ENCODE peak calls at places on chromosomes 11 and 22, in five cellular contexts. W, F, I, Q and V are unnamed samples.

GRCh38 chr22:34800265-34800664 is 265.7 kb upstream of the ISX start:
- DNase-seq in W (no peak), F (no peak), I (no peak), Q (no peak), V (no peak)

GRCh38 chr11:1012740-1013627 is 23.5 kb downstream of the MUC6 start:
- DNase-seq in W (no peak), F (no peak), I (no peak), Q (no peak), V (no peak)

GRCh38 chr22:27820896-27821866 is 19.6 kb upstream of the MN1 start:
- DNase-seq in W (no peak), F (no peak), I (no peak), Q (no peak), V (no peak)

GRCh38 chr22:43723816-43724215 is 88.3 kb downstream of the EFCAB6 start:
- DNase-seq in W (no peak), F (no peak), I (no peak), Q (no peak), V (no peak)

GRCh38 chr11:32911413-32911812 is 18.8 kb downstream of the QSER1 start:
- DNase-seq in W (no peak), F (no peak), I (no peak), Q (no peak), V (no peak)

GRCh38 chr22:30015229-30015797 is 65.0 kb upstream of the HORMAD2 start:
- DNase-seq in W (no peak), F (no peak), I (no peak), Q (no peak), V (no peak)

GRCh38 chr11:77191429-77191822 is 63.4 kb downstream of the MYO7A start:
- DNase-seq in W (no peak), F (no peak), I (peak), Q (no peak), V (no peak)

GRCh38 chr11:57639321-57640067 is 10.2 kb downstream of the YPEL4 start:
- DNase-seq in W (no peak), F (no peak), I (no peak), Q (no peak), V (peak)

GRCh38 chr11:130211144-130211543 is 51.6 kb downstream of the ST14 start:
- DNase-seq in W (no peak), F (no peak), I (no peak), Q (peak), V (no peak)

GRCh38 chr22:43734370-43735005 is 77.6 kb downstream of the EFCAB6 start:
- DNase-seq in W (no peak), F (no peak), I (no peak), Q (no peak), V (no peak)

GRCh38 chr11:57426439-57426753 is 525 bp downstream of the SLC43A3 start:
- DNase-seq in W (no peak), F (no peak), I (no peak), Q (no peak), V (no peak)

GRCh38 chr11:762421-763072 is 14.7 kb downstream of the GATD1 start:
- DNase-seq in W (no peak), F (peak), I (peak), Q (peak), V (no peak)

GRCh38 chr11:96259053-96259837 is 83.8 kb downstream of the MAML2 start:
- DNase-seq in W (no peak), F (no peak), I (peak), Q (no peak), V (no peak)

GRCh38 chr11:17197431-17197898 is 10.3 kb downstream of the PIK3C2A start:
- DNase-seq in W (no peak), F (no peak), I (no peak), Q (no peak), V (no peak)

DNA sequence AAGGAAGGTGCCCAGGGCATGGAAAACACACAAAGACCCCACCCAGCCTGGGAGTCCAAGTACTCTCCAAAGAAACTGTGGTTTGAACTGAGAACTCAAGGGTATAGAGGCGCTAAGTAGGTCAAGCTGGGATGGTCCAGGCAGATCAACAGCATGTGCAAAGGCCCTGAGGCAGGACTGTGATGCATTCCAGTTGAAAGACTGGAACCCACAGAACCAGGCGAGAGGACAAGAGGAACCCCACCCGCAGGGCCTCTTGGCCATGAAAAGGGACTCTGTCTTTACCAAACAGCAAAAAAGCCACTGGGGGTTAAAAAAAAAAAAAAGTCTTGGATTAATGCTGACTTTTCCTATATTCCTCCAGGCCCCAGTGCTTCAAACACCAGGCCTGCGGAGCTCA is 14.3 kb downstream of the CARD10 start:
- DNase-seq in W (no peak), F (no peak), I (no peak), Q (no peak), V (no peak)
- H3K27ac ChIP-seq in W (peak), F (no peak), I (peak), Q (peak), V (no peak)

DNA sequence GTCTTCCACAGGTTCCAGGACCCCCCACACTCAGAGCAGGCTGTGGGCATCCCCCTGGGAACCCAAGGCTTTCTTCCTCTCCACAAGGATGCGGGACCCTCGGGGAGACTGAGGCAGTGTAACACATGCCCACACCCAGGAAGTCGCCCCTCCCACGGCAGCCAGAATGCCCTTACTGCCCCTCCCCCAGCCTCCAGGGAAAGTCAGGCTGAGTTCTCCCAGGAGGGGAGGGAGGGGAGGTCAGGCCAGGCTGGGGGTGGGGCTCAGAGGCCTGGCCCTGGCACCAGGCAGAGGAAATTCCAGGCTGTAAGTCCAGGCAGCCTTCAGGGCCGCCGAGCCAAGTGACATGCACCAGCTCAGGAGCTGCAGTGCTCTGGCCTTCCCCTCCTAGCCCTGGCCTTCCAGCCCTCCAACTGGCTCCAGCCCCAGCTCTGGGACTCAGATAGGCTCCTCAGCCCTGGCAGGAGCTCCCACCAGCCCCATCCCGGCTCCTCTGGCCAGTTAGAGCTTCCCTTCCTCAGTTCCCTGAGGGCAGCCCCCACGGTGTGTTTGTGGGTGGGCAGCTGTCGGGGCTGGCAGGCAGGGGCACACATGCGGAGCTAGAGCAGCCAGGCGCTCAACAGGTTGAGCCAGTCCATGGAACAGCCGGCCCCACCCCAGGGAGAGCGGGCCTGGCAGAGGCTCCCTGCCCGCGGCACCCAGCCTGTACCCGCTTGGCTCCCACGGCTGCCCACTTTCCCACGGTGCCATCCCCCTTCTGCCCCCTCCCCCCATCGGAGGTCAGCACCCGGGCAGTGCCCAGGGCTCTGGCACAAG is 3.6 kb downstream of the BCL9L start:
- DNase-seq in W (peak), F (peak), I (no peak), Q (peak), V (peak)
- TF ChIP-seq POLR2A in W (peak), F (no peak), I (peak), Q (peak), V (peak)

GRCh38 chr11:63850946-63851345 is 12.0 kb downstream of the MARK2 start:
- DNase-seq in W (no peak), F (peak), I (no peak), Q (no peak), V (no peak)
- H3K27ac ChIP-seq in W (no peak), F (peak), I (no peak), Q (no peak), V (peak)

GRCh38 chr22:39558254-39558727 is 12.3 kb upstream of the CACNA1I start:
- DNase-seq in W (no peak), F (no peak), I (no peak), Q (peak), V (no peak)
- TF ChIP-seq POLR2A in W (no peak), F (no peak), I (no peak), Q (no peak), V (no peak)

GRCh38 chr11:64804346-64805210 is 1.6 kb upstream of the MAP4K2 start:
- DNase-seq in W (no peak), F (peak), I (no peak), Q (no peak), V (no peak)
- H3K27ac ChIP-seq in W (peak), F (peak), I (no peak), Q (peak), V (peak)

DNA sequence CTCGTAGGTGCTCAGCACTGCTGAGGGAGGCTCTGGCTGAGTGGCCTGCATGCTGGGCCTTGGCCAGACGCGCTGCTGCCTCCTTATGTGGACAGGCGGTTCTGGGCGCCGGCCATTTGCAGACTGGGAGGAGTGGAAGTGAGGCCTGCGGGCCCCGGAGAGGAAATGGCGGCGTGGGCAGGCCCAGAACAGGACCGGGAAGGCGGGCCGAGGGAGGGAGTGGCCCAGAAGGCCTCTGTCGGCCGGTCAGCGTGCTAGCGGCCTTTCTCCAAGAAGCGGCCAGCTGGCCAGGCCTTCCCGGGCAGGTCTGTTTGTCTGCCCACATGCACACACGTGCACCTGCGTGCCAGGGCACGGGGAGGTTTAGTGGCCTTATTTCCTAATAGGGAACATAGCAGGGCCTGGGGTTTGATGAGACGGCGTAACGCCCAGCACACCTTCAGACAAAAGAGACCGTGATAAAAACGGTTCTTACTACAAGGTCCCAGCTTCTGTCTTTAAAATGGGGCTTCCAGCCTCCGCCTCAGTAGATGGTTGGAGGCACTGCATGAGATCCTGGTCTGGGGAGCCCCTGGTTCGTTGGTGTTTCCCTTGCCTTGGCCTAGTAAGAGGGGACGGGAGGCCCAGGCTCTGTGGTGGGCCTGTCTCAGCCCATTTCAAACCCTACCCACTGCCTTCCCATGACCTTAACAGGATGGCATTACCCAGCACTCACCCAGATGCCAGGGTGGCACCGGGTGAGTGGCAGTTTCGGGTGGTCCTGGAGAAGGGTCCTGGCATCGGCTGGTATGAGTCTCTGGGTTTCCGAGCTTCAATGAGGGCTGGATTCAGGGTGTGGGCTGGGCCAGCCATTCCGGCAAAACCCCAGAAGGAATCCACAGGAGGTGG is 65.1 kb upstream of the PPARA start:
- DNase-seq in W (peak), F (peak), I (no peak), Q (peak), V (peak)
- TF ChIP-seq POLR2A in W (peak), F (no peak), I (no peak), Q (peak), V (peak)

DNA sequence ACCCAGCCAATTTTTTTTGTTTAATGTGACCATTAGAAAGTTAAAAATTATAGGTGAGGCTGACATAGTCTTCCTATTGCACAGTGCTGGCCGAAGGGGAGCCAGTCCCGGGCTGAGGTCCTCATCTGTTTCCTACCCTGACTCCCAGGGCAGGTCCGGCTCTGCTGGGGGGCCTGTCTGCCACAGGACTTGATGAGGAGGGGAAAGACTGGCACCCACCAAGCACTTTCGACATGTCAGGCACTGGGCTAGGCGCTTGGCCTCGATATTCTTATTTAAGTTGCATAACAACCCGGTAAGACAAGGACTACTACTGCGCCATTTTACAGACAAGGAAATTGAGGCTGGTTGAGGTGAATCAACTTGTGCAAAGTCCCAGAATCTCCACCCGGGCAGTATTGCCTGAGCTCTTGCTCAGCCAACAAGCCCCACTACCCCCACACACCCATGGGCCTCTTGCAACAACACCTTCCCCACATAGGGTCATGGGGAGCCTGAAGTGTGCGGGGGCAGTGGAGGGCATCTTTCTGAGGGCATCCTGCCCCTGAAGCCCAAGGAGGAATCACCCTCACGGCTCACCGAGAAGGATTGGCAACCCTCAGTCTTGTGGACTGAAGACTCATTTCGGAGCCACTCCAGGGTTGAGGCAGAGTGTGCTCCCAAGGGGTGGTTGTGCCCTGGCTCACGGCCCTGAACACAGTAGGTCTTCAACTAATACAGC is 62.7 kb upstream of the LINC01488 start:
- DNase-seq in W (peak), F (peak), I (no peak), Q (no peak), V (no peak)
- H3K27ac ChIP-seq in W (no peak), F (no peak), I (no peak), Q (no peak), V (no peak)

DNA sequence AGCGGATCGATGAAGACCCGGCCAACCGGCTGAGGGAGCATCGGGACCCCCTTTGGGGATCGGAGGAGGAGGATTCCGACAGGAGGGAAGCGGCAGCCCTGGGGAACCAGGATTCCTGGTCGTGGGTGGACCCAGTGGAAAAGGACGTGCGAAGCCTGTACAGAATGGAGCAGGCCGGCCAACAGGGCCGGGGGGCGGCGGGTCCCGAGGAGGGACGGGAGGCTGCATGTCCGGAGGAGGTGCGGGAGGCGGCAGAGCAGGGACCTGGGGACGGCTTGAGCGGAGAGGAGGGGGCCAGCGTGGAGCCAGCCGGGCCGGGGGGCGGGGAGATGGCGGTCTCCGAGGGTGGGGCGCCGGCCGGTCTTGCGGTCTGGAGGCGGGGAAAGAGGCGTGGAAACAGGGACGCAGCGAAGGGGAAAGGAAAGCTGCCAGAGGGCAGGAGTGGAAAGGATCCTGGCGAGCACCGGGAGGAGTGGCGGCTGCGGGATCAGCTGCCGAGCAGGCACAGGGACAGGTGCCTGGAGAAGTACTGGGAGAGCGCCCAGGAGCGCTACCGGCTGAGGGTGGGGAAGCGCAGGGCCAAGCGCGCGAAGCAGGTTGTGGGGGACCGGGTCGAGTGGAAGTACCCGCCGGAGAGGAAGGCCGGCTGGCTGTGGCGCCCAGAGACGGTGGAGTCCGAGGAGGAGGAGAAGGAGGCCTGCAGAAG is at the start of gene ANO5:
- DNase-seq in W (peak), F (peak), I (peak), Q (peak), V (peak)
- TF ChIP-seq POLR2A in W (peak), F (no peak), I (peak), Q (peak), V (no peak)